ENCODE peak calls at places on chromosomes 3 and 15, in five cellular contexts. M is mucosa of descending colon, P is Karpas-422, E is NCI-H2029, J is NCI-H460. S is an unnamed sample.

GRCh38 chr3:73542127-73542526 is 82.6 kb downstream of the PDZRN3 start:
- DNase-seq in E (peak; percentile 88), J (no peak), P (no peak), M (no peak), S (no peak)

GRCh38 chr3:177545964-177546363 is 348.7 kb upstream of the TBL1XR1 start:
- DNase-seq in E (no peak), P (no peak), J (no peak), M (no peak), S (no peak)

GRCh38 chr15:85532689-85533088 is 152.3 kb downstream of the AKAP13 start:
- DNase-seq in P (no peak), M (no peak), J (no peak), E (no peak), S (no peak)

GRCh38 chr3:70855139-70855538 is 542.7 kb upstream of the MDFIC2 start:
- DNase-seq in P (no peak), E (no peak), J (no peak), M (no peak), S (no peak)

GRCh38 chr3:40623567-40623966 is 98.8 kb downstream of the ZNF621 start:
- DNase-seq in E (peak; percentile 45), M (no peak), P (peak; percentile 52), J (no peak), S (no peak)

GRCh38 chr15:78408961-78409360 is 29.1 kb upstream of the IREB2 start:
- DNase-seq in E (no peak), P (no peak), J (no peak), M (no peak), S (no peak)

GRCh38 chr15:90261811-90262210 is 3.7 kb upstream of the NGRN start:
- DNase-seq in E (no peak), M (no peak), J (no peak), P (no peak), S (no peak)

GRCh38 chr3:7546219-7546618 is 685.3 kb downstream of the GRM7 start:
- DNase-seq in M (no peak), E (no peak), J (no peak), P (no peak), S (no peak)

GRCh38 chr3:12891985-12892839 is 50.8 kb upstream of the RPL32 start:
- DNase-seq in E (peak; percentile 63), P (peak; percentile 81), J (peak; percentile 33), M (no peak), S (no peak)

GRCh38 chr15:33068007-33068441 is 126.5 kb downstream of the FMN1 start:
- DNase-seq in M (peak; percentile 91), J (peak; percentile 36), P (no peak), E (peak; percentile 19), S (peak; percentile 72)

GRCh38 chr3:142586803-142587406 is 8.4 kb upstream of the ATR start:
- DNase-seq in P (peak; percentile 78), E (peak; percentile 64), J (peak; percentile 84), M (no peak), S (peak; percentile 16)

GRCh38 chr3:23324745-23325144 is 121.6 kb downstream of the UBE2E2 start:
- DNase-seq in E (no peak), P (no peak), M (no peak), J (no peak), S (no peak)

GRCh38 chr3:38003371-38003816 is 12.8 kb downstream of the VILL start:
- DNase-seq in M (peak; percentile 79), E (no peak), J (peak; percentile 27), P (peak; percentile 72), S (no peak)

GRCh38 chr3:150635076-150635475 is 32.0 kb downstream of the SELENOT start:
- DNase-seq in M (no peak), J (no peak), P (no peak), E (no peak), S (no peak)

GRCh38 chr3:46965151-46965550 is 11.4 kb downstream of the CCDC12 start:
- DNase-seq in M (no peak), P (peak; percentile 54), J (no peak), E (no peak), S (no peak)

GRCh38 chr3:43773273-43774104 is 82.8 kb downstream of the ABHD5 start:
- DNase-seq in E (no peak), P (no peak), M (no peak), J (peak; percentile 66), S (no peak)

GRCh38 chr3:55899887-55900286 is 412.8 kb upstream of the WNT5A start:
- DNase-seq in E (no peak), J (no peak), P (peak; percentile 47), M (no peak), S (no peak)

GRCh38 chr3:126752303-126753190 is 48.5 kb downstream of the CHCHD6 start:
- DNase-seq in E (peak; percentile 42), J (peak; percentile 69), M (peak; percentile 61), P (peak; percentile 84), S (peak; percentile 64)

GRCh38 chr3:149563114-149563513 is 88.6 kb downstream of the TM4SF4 start:
- DNase-seq in M (no peak), P (no peak), J (no peak), E (no peak), S (no peak)

GRCh38 chr15:60328852-60329443 is 68.8 kb downstream of the ANXA2 start:
- DNase-seq in P (peak; percentile 60), E (no peak), M (no peak), J (peak; percentile 17), S (no peak)